ENCODE peak calls at places on chromosomes 13 and 19, in six cellular contexts. One of them, this sample, is unnamed.

GRCh38 chr19:13505761-13506549 is at the start of gene CACNA1A:
- DNase-seq in astrocyte of the spinal cord: no peak
- DNase-seq in astrocyte of the cerebellum: no peak
- DNase-seq in heart right ventricle: no peak
- DNase-seq in cardiac muscle cell: peak
- DNase-seq in endothelial cell of umbilical vein: no peak
- DNase-seq in this sample: no peak

GRCh38 chr19:35011091-35011689 is 11.1 kb downstream of the GRAMD1A start:
- DNase-seq in astrocyte of the spinal cord: no peak
- DNase-seq in astrocyte of the cerebellum: no peak
- DNase-seq in heart right ventricle: no peak
- DNase-seq in cardiac muscle cell: no peak
- DNase-seq in endothelial cell of umbilical vein: no peak
- DNase-seq in this sample: no peak

GRCh38 chr13:77584111-77584510 is 48.6 kb downstream of the SCEL start:
- DNase-seq in astrocyte of the spinal cord: peak
- DNase-seq in astrocyte of the cerebellum: no peak
- DNase-seq in heart right ventricle: no peak
- DNase-seq in cardiac muscle cell: no peak
- DNase-seq in endothelial cell of umbilical vein: no peak
- DNase-seq in this sample: no peak

GRCh38 chr13:84925443-84925842 is 873.8 kb downstream of the SLITRK6 start:
- DNase-seq in astrocyte of the spinal cord: no peak
- DNase-seq in astrocyte of the cerebellum: no peak
- DNase-seq in heart right ventricle: no peak
- DNase-seq in cardiac muscle cell: no peak
- DNase-seq in endothelial cell of umbilical vein: no peak
- DNase-seq in this sample: no peak

GRCh38 chr19:47445937-47446402 is 25.7 kb downstream of the SLC8A2 start:
- DNase-seq in astrocyte of the spinal cord: no peak
- DNase-seq in astrocyte of the cerebellum: no peak
- DNase-seq in heart right ventricle: no peak
- DNase-seq in cardiac muscle cell: peak
- DNase-seq in endothelial cell of umbilical vein: no peak
- DNase-seq in this sample: no peak

GRCh38 chr13:34466301-34466700 is 475.8 kb upstream of the NBEA start:
- DNase-seq in astrocyte of the spinal cord: no peak
- DNase-seq in astrocyte of the cerebellum: no peak
- DNase-seq in heart right ventricle: no peak
- DNase-seq in cardiac muscle cell: no peak
- DNase-seq in endothelial cell of umbilical vein: no peak
- DNase-seq in this sample: no peak

GRCh38 chr19:55042344-55042678 is 4.2 kb upstream of the GP6 start:
- DNase-seq in astrocyte of the spinal cord: no peak
- DNase-seq in astrocyte of the cerebellum: no peak
- DNase-seq in heart right ventricle: no peak
- DNase-seq in cardiac muscle cell: no peak
- DNase-seq in endothelial cell of umbilical vein: no peak
- DNase-seq in this sample: no peak

GRCh38 chr19:10009714-10010224 is 535 bp downstream of the COL5A3 start:
- DNase-seq in astrocyte of the spinal cord: no peak
- DNase-seq in astrocyte of the cerebellum: no peak
- DNase-seq in heart right ventricle: no peak
- DNase-seq in cardiac muscle cell: no peak
- DNase-seq in endothelial cell of umbilical vein: no peak
- DNase-seq in this sample: no peak

DNA sequence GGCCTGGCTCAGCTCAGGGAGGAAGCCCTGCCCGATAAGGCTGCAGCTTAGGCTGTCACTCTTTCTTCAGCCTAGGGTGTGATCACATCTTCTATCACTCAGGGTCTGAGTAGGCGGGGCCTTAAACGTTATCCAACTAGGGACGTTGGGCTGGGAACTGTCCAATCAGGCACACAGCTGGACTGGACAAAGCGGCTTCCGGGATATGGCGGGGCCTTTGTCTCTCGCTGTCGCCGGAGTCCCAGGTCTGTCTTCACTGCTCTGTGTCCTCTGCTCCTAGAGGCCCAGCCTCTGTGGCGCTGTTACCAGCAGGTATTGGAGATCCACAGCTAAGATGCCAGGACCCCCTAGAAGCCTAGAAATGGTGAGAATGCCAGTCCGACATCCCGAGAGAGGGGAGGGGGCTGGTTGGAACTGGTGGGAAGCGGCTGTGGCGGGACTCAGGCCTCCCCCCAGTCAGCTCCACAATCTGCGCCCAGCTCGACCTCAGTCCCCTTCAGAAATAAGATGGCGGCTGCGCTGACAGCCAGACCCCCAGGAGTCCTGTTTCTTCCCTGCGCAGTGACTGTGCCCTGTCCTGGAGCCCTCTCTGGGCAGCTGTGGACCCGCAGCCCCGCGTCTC is at the start of gene ZNF254:
- DNase-seq in astrocyte of the spinal cord: peak
- DNase-seq in astrocyte of the cerebellum: peak
- DNase-seq in heart right ventricle: peak
- DNase-seq in cardiac muscle cell: peak
- DNase-seq in endothelial cell of umbilical vein: peak
- DNase-seq in this sample: peak
- H3K4me3 ChIP-seq in astrocyte of the spinal cord: peak
- H3K4me3 ChIP-seq in astrocyte of the cerebellum: peak
- H3K4me3 ChIP-seq in heart right ventricle: peak
- H3K4me3 ChIP-seq in cardiac muscle cell: peak
- H3K4me3 ChIP-seq in endothelial cell of umbilical vein: peak
- H3K4me3 ChIP-seq in this sample: peak

GRCh38 chr13:28138012-28138755 is at the start of gene PAN3:
- DNase-seq in astrocyte of the spinal cord: peak
- DNase-seq in astrocyte of the cerebellum: peak
- DNase-seq in heart right ventricle: peak
- DNase-seq in cardiac muscle cell: peak
- DNase-seq in endothelial cell of umbilical vein: peak
- DNase-seq in this sample: peak
- TF ChIP-seq CTCF in astrocyte of the spinal cord: no peak
- TF ChIP-seq CTCF in astrocyte of the cerebellum: peak
- TF ChIP-seq CTCF in heart right ventricle: peak
- TF ChIP-seq CTCF in cardiac muscle cell: peak
- TF ChIP-seq CTCF in endothelial cell of umbilical vein: no peak
- TF ChIP-seq CTCF in this sample: peak

DNA sequence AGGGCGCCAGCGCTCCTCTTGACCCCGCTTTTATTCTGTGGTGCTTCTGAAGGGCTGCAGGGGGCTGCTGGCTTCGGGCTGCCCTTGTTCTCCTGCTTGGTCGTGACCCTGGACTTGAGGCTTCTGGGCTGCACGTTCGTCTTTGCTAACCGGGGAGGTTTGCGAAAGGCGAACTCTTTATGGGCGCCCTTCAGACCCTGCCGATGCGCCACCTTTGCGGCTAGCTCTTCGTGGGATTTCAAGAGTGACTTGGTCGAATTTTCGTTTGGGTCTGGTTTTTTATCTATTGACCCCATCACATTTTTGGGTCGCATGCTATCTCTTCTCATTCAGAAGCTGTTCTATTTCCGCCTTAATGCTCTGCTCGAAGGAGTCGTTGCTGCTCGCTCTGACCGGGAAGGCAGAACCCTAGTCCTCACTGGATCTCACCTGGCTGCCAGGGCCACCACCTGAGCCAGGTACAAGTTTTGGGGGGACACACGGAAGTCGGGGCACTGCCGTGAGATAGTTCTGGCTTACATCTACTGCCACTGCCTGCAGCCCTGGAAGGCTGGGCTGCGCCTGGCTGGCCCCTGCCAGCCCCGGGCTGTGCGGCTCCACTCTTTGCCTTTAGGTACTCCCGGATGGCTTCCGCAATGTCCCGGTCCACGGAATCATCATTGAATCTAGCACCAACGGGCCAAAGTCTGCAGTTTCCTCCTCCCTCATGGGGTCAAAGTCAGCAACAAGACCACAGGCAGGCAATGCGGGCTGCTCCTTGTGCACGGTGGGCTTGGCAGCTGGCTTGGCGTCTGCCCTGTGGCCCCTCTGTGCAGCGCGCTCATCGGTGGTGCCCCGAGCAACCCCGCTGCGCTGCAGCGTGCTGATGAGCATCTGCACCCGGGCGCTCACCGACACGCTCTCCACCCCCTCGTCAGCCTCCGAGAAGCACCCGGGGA is 16.2 kb downstream of the RB1 start:
- DNase-seq in astrocyte of the spinal cord: no peak
- DNase-seq in astrocyte of the cerebellum: no peak
- DNase-seq in heart right ventricle: no peak
- DNase-seq in cardiac muscle cell: no peak
- DNase-seq in endothelial cell of umbilical vein: no peak
- DNase-seq in this sample: no peak
- H3K4me3 ChIP-seq in astrocyte of the spinal cord: no peak
- H3K4me3 ChIP-seq in astrocyte of the cerebellum: no peak
- H3K4me3 ChIP-seq in heart right ventricle: peak
- H3K4me3 ChIP-seq in cardiac muscle cell: no peak
- H3K4me3 ChIP-seq in endothelial cell of umbilical vein: no peak
- H3K4me3 ChIP-seq in this sample: no peak

GRCh38 chr13:47215741-47216140 is 318.9 kb upstream of the HTR2A start:
- DNase-seq in astrocyte of the spinal cord: peak
- DNase-seq in astrocyte of the cerebellum: peak
- DNase-seq in heart right ventricle: no peak
- DNase-seq in cardiac muscle cell: no peak
- DNase-seq in endothelial cell of umbilical vein: no peak
- DNase-seq in this sample: no peak
- TF ChIP-seq CTCF in astrocyte of the spinal cord: no peak
- TF ChIP-seq CTCF in astrocyte of the cerebellum: no peak
- TF ChIP-seq CTCF in heart right ventricle: no peak
- TF ChIP-seq CTCF in cardiac muscle cell: no peak
- TF ChIP-seq CTCF in endothelial cell of umbilical vein: no peak
- TF ChIP-seq CTCF in this sample: no peak

GRCh38 chr19:45264781-45265317 is 13.8 kb downstream of the MARK4 start:
- DNase-seq in astrocyte of the spinal cord: no peak
- DNase-seq in astrocyte of the cerebellum: no peak
- DNase-seq in heart right ventricle: no peak
- DNase-seq in cardiac muscle cell: no peak
- DNase-seq in endothelial cell of umbilical vein: no peak
- DNase-seq in this sample: no peak
- H3K4me3 ChIP-seq in astrocyte of the spinal cord: no peak
- H3K4me3 ChIP-seq in astrocyte of the cerebellum: no peak
- H3K4me3 ChIP-seq in heart right ventricle: no peak
- H3K4me3 ChIP-seq in cardiac muscle cell: no peak
- H3K4me3 ChIP-seq in endothelial cell of umbilical vein: no peak
- H3K4me3 ChIP-seq in this sample: no peak

DNA sequence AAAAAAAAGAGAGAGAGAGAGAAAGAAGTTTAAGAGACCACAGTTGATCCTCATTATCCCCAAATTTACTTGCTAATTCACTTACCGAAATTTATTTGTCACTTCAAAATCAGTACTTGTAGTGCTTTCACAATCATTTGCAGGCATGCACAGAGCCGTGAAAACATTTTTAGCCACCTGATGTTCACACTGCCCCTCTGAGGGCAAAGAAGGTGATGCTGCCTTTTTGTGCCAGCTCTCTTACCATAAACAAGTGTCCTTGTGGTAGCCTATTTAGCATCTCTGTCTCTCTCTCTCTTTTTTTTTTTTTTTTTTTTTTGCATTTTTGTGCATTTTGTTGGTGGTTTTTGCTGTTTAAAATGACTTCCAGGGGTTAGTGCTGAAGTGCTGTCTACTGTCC is 24.0 kb upstream of the CASP14 start:
- DNase-seq in astrocyte of the spinal cord: no peak
- DNase-seq in astrocyte of the cerebellum: no peak
- DNase-seq in heart right ventricle: no peak
- DNase-seq in cardiac muscle cell: no peak
- DNase-seq in endothelial cell of umbilical vein: no peak
- DNase-seq in this sample: no peak
- TF ChIP-seq CTCF in astrocyte of the spinal cord: no peak
- TF ChIP-seq CTCF in astrocyte of the cerebellum: no peak
- TF ChIP-seq CTCF in heart right ventricle: no peak
- TF ChIP-seq CTCF in cardiac muscle cell: no peak
- TF ChIP-seq CTCF in endothelial cell of umbilical vein: peak
- TF ChIP-seq CTCF in this sample: peak

GRCh38 chr13:106530907-106531520 is 4.4 kb downstream of the EFNB2 start:
- DNase-seq in astrocyte of the spinal cord: peak
- DNase-seq in astrocyte of the cerebellum: no peak
- DNase-seq in heart right ventricle: no peak
- DNase-seq in cardiac muscle cell: no peak
- DNase-seq in endothelial cell of umbilical vein: peak
- DNase-seq in this sample: no peak
- H3K4me3 ChIP-seq in astrocyte of the spinal cord: peak
- H3K4me3 ChIP-seq in astrocyte of the cerebellum: peak
- H3K4me3 ChIP-seq in heart right ventricle: peak
- H3K4me3 ChIP-seq in cardiac muscle cell: no peak
- H3K4me3 ChIP-seq in endothelial cell of umbilical vein: peak
- H3K4me3 ChIP-seq in this sample: peak

GRCh38 chr13:27283906-27284523 is 13.4 kb downstream of the RASL11A start:
- DNase-seq in astrocyte of the spinal cord: no peak
- DNase-seq in astrocyte of the cerebellum: no peak
- DNase-seq in heart right ventricle: no peak
- DNase-seq in cardiac muscle cell: no peak
- DNase-seq in endothelial cell of umbilical vein: peak
- DNase-seq in this sample: no peak
- TF ChIP-seq CTCF in astrocyte of the spinal cord: peak
- TF ChIP-seq CTCF in astrocyte of the cerebellum: peak
- TF ChIP-seq CTCF in heart right ventricle: peak
- TF ChIP-seq CTCF in cardiac muscle cell: peak
- TF ChIP-seq CTCF in endothelial cell of umbilical vein: peak
- TF ChIP-seq CTCF in this sample: peak

GRCh38 chr19:5541456-5541855 is 26.3 kb downstream of the TINCR start:
- DNase-seq in astrocyte of the spinal cord: no peak
- DNase-seq in astrocyte of the cerebellum: no peak
- DNase-seq in heart right ventricle: no peak
- DNase-seq in cardiac muscle cell: no peak
- DNase-seq in endothelial cell of umbilical vein: no peak
- DNase-seq in this sample: no peak

GRCh38 chr19:5540208-5540607 is 27.5 kb downstream of the TINCR start:
- DNase-seq in astrocyte of the spinal cord: no peak
- DNase-seq in astrocyte of the cerebellum: no peak
- DNase-seq in heart right ventricle: no peak
- DNase-seq in cardiac muscle cell: no peak
- DNase-seq in endothelial cell of umbilical vein: no peak
- DNase-seq in this sample: no peak

GRCh38 chr19:5537870-5538269 is 29.9 kb downstream of the TINCR start:
- DNase-seq in astrocyte of the spinal cord: no peak
- DNase-seq in astrocyte of the cerebellum: no peak
- DNase-seq in heart right ventricle: peak
- DNase-seq in cardiac muscle cell: no peak
- DNase-seq in endothelial cell of umbilical vein: no peak
- DNase-seq in this sample: no peak

GRCh38 chr19:5536337-5536894 is 31.3 kb downstream of the TINCR start:
- DNase-seq in astrocyte of the spinal cord: peak
- DNase-seq in astrocyte of the cerebellum: peak
- DNase-seq in heart right ventricle: peak
- DNase-seq in cardiac muscle cell: peak
- DNase-seq in endothelial cell of umbilical vein: no peak
- DNase-seq in this sample: no peak

GRCh38 chr19:5539431-5539833 is 28.3 kb downstream of the TINCR start:
- DNase-seq in astrocyte of the spinal cord: no peak
- DNase-seq in astrocyte of the cerebellum: no peak
- DNase-seq in heart right ventricle: peak
- DNase-seq in cardiac muscle cell: peak
- DNase-seq in endothelial cell of umbilical vein: no peak
- DNase-seq in this sample: no peak
- H3K4me3 ChIP-seq in astrocyte of the spinal cord: no peak
- H3K4me3 ChIP-seq in astrocyte of the cerebellum: no peak
- H3K4me3 ChIP-seq in heart right ventricle: no peak
- H3K4me3 ChIP-seq in cardiac muscle cell: no peak
- H3K4me3 ChIP-seq in endothelial cell of umbilical vein: no peak
- H3K4me3 ChIP-seq in this sample: no peak